ENCODE peak calls at places on chromosomes 12 and 14, in six cellular contexts. E is CD8-positive, alpha-beta memory T cell; T is Panc1; O is OCI-LY7; H is epithelial cell of proximal tubule; W is lower lobe of right lung. A is an unnamed sample.

GRCh38 chr12:101634724-101635123 is 40.0 kb downstream of the MYBPC1 start:
- DNase-seq in E (no peak), T (no peak), O (peak; percentile 80), H (no peak), W (no peak), A (no peak)

GRCh38 chr12:31868980-31869379 is 90.2 kb upstream of the RESF1 start:
- DNase-seq in E (no peak), T (no peak), O (no peak), H (peak; percentile 51), W (no peak), A (peak; percentile 2)

GRCh38 chr12:79452906-79453305 is 237.9 kb downstream of the PAWR start:
- DNase-seq in E (no peak), T (no peak), O (no peak), H (no peak), W (no peak), A (no peak)

GRCh38 chr12:88393017-88393767 is 187.1 kb downstream of the KITLG start:
- DNase-seq in E (no peak), T (no peak), O (peak; percentile 36), H (no peak), W (no peak), A (no peak)

GRCh38 chr12:45336762-45337596 is 121.1 kb downstream of the ANO6 start:
- DNase-seq in E (no peak), T (no peak), O (no peak), H (no peak), W (no peak), A (peak; percentile 62)

GRCh38 chr12:20128926-20129325 is 239.4 kb upstream of the PDE3A start:
- DNase-seq in E (no peak), T (no peak), O (no peak), H (no peak), W (no peak), A (peak; percentile 36)

GRCh38 chr12:89484470-89484869 is 40.1 kb downstream of the GALNT4 start:
- DNase-seq in E (no peak), T (no peak), O (no peak), H (peak; percentile 52), W (no peak), A (no peak)

GRCh38 chr12:28780096-28780495 is 369.0 kb upstream of the FAR2 start:
- DNase-seq in E (no peak), T (peak; percentile 88), O (no peak), H (peak; percentile 85), W (no peak), A (no peak)

GRCh38 chr12:13347241-13348043 is 150.9 kb downstream of the EMP1 start:
- DNase-seq in E (no peak), T (no peak), O (no peak), H (peak; percentile 93), W (no peak), A (peak; percentile 39)

GRCh38 chr12:51847830-51848727 is at the start of gene FIGNL2:
- DNase-seq in E (no peak), T (no peak), O (no peak), H (no peak), W (no peak), A (no peak)

GRCh38 chr12:51848843-51849735 is 571 bp upstream of the FIGNL2 start:
- DNase-seq in E (no peak), T (no peak), O (no peak), H (no peak), W (no peak), A (no peak)

GRCh38 chr12:51846209-51846779 is 2.2 kb downstream of the FIGNL2 start:
- DNase-seq in E (no peak), T (no peak), O (no peak), H (no peak), W (no peak), A (no peak)

GRCh38 chr12:51846911-51847829 is 1.3 kb downstream of the FIGNL2 start:
- DNase-seq in E (peak; percentile 15), T (no peak), O (no peak), H (no peak), W (peak; percentile 56), A (no peak)

GRCh38 chr12:51845451-51845850 is 3.1 kb downstream of the FIGNL2 start:
- DNase-seq in E (no peak), T (no peak), O (no peak), H (no peak), W (no peak), A (no peak)
- H3K4me3 ChIP-seq in E (no peak overlapping the region), T (no peak overlapping the region), O (no peak overlapping the region), H (no peak overlapping the region), W (no peak overlapping the region), A (no peak overlapping the region)

GRCh38 chr14:104935026-104935650 is 10.5 kb downstream of the PLD4 start:
- DNase-seq in E (no peak), T (peak; percentile 22), O (no peak), H (no peak), W (no peak), A (no peak)

GRCh38 chr14:104934380-104934733 is 9.7 kb downstream of the PLD4 start:
- DNase-seq in E (no peak), T (no peak), O (no peak), H (no peak), W (no peak), A (no peak)

GRCh38 chr14:104932676-104933631 is 8.3 kb downstream of the PLD4 start:
- DNase-seq in E (peak; percentile 71), T (peak; percentile 15), O (peak; percentile 47), H (no peak), W (peak; percentile 90), A (peak; percentile 20)

GRCh38 chr14:104931771-104932675 is 7.3 kb downstream of the PLD4 start:
- DNase-seq in E (no peak), T (no peak), O (no peak), H (no peak), W (peak; percentile 46), A (no peak)

DNA sequence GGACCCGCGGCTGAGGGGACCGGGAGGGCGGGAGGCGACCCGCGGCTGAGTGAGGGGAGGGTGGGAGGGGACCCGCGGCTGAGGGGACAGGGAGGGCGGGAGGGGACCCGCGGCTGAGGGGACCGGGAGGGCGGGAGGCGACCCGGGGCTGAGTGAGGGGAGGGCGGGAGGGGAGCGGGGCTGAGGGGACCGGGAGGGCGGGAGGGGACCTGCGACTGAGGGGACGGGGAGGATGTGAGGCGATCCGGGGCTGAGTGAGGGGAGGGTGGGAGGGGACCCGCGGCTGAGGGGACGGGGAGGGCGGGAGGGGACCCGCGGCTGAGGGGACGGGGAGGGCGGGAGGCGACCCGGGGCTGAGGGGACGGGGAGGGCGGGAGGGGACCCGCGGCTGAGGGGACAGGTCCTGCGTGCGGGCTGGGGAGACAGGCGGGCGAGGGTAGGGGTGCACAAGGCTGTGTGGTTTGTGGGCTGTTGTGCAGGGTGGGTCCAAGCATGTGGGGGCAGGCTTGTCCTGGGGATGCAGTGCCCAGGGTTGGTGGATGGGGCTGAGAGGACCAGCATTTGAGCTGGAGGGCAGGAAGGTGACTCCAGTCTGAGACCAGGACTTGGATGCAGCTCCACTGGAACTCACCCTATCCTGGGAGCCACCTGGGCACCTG is 9.2 kb downstream of the PLD4 start:
- DNase-seq in E (no peak), T (no peak), O (no peak), H (no peak), W (peak; percentile 30), A (no peak)
- H3K4me3 ChIP-seq in E (no peak overlapping the region), T (peak overlapping the region; percentile 14), O (no peak overlapping the region), H (no peak overlapping the region), W (peak overlapping the region; percentile 69), A (peak overlapping the region; percentile 52)

DNA sequence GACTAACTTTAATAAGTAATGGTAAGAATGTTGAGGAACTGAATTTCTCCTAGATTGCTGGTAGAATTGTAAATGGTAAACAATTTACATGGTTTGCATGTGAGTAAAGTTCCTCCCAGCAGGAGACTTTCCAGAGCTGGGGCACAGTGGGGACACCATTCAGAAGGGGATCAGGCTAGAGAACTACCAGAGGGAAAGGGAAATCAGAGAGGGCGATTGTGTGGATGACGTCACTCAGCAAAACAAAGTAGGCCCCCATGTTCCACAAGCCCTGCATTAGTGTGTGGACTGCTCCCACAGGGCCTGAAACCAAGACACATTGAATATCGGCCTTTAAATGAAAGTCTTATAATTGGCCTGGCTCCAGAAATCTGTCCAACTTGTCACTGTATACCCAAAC is 9.5 kb downstream of the RNASE11 start:
- DNase-seq in E (no peak), T (no peak), O (no peak), H (no peak), W (no peak), A (no peak)
- H3K4me3 ChIP-seq in E (no peak overlapping the region), T (no peak overlapping the region), O (no peak overlapping the region), H (no peak overlapping the region), W (no peak overlapping the region), A (no peak overlapping the region)

DNA sequence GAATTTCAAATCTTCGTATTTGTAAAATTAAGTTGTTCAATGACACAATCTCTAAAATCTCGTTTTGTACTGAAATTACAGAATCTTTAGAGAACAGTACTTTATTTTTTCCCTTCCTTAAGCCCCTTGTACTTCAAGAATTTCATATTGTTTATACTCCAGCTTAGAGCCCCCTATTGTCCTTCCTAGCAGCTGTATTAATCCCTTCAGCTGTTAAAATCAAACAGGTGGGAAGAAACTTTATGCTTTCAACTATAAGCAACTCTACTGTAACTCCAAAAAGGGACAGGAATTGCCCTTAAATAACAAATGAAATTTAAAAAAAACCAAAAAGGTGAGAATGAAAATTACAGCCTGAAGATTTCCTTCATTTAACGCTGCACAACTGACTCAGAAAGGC is 1.7 kb downstream of the NACA start:
- DNase-seq in E (no peak), T (no peak), O (no peak), H (no peak), W (no peak), A (no peak)
- H3K4me3 ChIP-seq in E (peak overlapping the region; percentile 96), T (peak overlapping the region; percentile 100), O (peak overlapping the region; percentile 93), H (peak overlapping the region; percentile 65), W (peak overlapping the region; percentile 87), A (peak overlapping the region; percentile 99)

GRCh38 chr12:1826401-1826800 is 6.0 kb downstream of the LRTM2 start:
- DNase-seq in E (no peak), T (no peak), O (no peak), H (no peak), W (no peak), A (no peak)
- H3K4me3 ChIP-seq in E (no peak overlapping the region), T (no peak overlapping the region), O (no peak overlapping the region), H (no peak overlapping the region), W (no peak overlapping the region), A (no peak overlapping the region)

GRCh38 chr12:48125985-48126384 is 6.8 kb downstream of the PFKM start:
- DNase-seq in E (no peak), T (no peak), O (no peak), H (no peak), W (no peak), A (no peak)
- H3K4me3 ChIP-seq in E (no peak overlapping the region), T (no peak overlapping the region), O (no peak overlapping the region), H (no peak overlapping the region), W (no peak overlapping the region), A (no peak overlapping the region)

DNA sequence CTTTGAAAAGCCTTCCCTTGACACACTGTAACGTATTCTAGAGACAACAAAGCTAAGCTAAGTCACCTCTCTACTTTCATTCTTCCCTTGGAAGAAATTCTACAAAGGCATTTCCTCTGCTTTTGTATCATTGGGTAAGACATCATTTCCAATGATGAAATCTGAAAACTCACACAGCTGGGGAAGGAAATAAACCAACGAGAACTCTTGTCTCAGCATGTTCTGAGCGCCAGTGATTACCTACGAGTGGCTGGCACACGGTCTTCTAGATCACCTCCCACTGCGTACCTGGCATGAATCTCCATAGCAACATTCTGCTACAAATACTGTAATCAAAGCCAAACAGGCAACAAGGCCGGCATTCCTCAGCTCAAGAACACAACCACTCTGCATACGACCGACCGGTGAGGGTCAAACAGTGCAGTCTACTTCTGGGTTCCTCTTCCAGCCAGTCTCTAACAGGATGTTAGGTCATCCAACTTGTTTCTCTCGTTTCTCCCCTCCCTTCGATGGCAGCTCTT is 7.6 kb downstream of the VPS37B start:
- DNase-seq in E (peak; percentile 27), T (peak; percentile 64), O (peak; percentile 67), H (peak; percentile 98), W (peak; percentile 84), A (no peak)
- H3K4me3 ChIP-seq in E (peak overlapping the region; percentile 42), T (peak overlapping the region; percentile 57), O (peak overlapping the region; percentile 52), H (peak overlapping the region; percentile 31), W (peak overlapping the region; percentile 22), A (no peak overlapping the region)